ENCODE peak calls at places on chromosomes 6 and 20, in nine cellular contexts. G, Q, E, A, N, V, D, M and J are unnamed samples.

GRCh38 chr6:57193177-57193576 is 21.1 kb downstream of the BAG2 start:
- DNase-seq in G (no peak), Q (no peak), E (no peak), A (no peak), N (no peak), V (no peak), D (no peak), M (no peak), J (no peak)

GRCh38 chr20:10639762-10640556 is 33.8 kb downstream of the JAG1 start:
- DNase-seq in G (no peak), Q (no peak), E (no peak), A (no peak), N (no peak), V (no peak), D (no peak), M (no peak), J (no peak)

GRCh38 chr6:148658701-148659100 is 88.1 kb upstream of the UST start:
- DNase-seq in G (no peak), Q (no peak), E (no peak), A (no peak), N (no peak), V (no peak), D (no peak), M (no peak), J (no peak)

GRCh38 chr6:658244-658643 is 1.3 kb upstream of the HUS1B start:
- DNase-seq in G (no peak), Q (no peak), E (no peak), A (peak), N (no peak), V (no peak), D (no peak), M (no peak), J (no peak)

GRCh38 chr6:97669191-97669651 is 386.2 kb upstream of the MMS22L start:
- DNase-seq in G (no peak), Q (peak), E (no peak), A (peak), N (no peak), V (peak), D (no peak), M (peak), J (no peak)

GRCh38 chr6:31883699-31884098 is 4.9 kb upstream of the SLC44A4 start:
- DNase-seq in G (no peak), Q (no peak), E (no peak), A (no peak), N (no peak), V (no peak), D (no peak), M (no peak), J (no peak)

GRCh38 chr6:73393278-73393677 is 1.4 kb upstream of the DDX43 start:
- DNase-seq in G (no peak), Q (no peak), E (no peak), A (peak), N (no peak), V (no peak), D (no peak), M (no peak), J (no peak)

GRCh38 chr6:131948692-131949614 is 2.2 kb downstream of the CCN2 start:
- DNase-seq in G (peak), Q (no peak), E (no peak), A (peak), N (no peak), V (no peak), D (no peak), M (no peak), J (no peak)

GRCh38 chr20:3168829-3169590 is 4.3 kb downstream of the LZTS3 start:
- DNase-seq in G (no peak), Q (no peak), E (no peak), A (no peak), N (no peak), V (no peak), D (no peak), M (no peak), J (no peak)

GRCh38 chr6:117018771-117019170 is 141.7 kb downstream of the RFX6 start:
- DNase-seq in G (no peak), Q (no peak), E (no peak), A (peak), N (no peak), V (no peak), D (no peak), M (no peak), J (no peak)

GRCh38 chr6:3289664-3290055 is 30.9 kb downstream of the PSMG4 start:
- DNase-seq in G (no peak), Q (no peak), E (no peak), A (no peak), N (no peak), V (no peak), D (no peak), M (no peak), J (no peak)

GRCh38 chr6:134882426-134883038 is 67.4 kb downstream of the ALDH8A1 start:
- DNase-seq in G (peak), Q (peak), E (peak), A (peak), N (peak), V (no peak), D (peak), M (peak), J (peak)

GRCh38 chr6:134419717-134420116 is 101.8 kb upstream of the SGK1 start:
- DNase-seq in G (no peak), Q (no peak), E (no peak), A (no peak), N (no peak), V (no peak), D (no peak), M (no peak), J (no peak)

GRCh38 chr20:34980543-34981213 is 25.0 kb downstream of the MYH7B start:
- DNase-seq in G (no peak), Q (peak), E (no peak), A (no peak), N (no peak), V (no peak), D (no peak), M (no peak), J (no peak)